ENCODE peak calls at places on chromosomes 6 and 20, in seven cellular contexts. Z, U, B, T, M, P and H are unnamed samples.

GRCh38 chr20:58839991-58840747 is 10.5 kb downstream of the GNAS-AS1 start:
- DNase-seq in Z (no peak), U (peak; percentile 36), B (no peak), T (no peak), M (no peak), P (no peak), H (no peak)

GRCh38 chr6:17268114-17268513 is 13.0 kb upstream of the RBM24 start:
- DNase-seq in Z (no peak), U (no peak), B (peak; percentile 34), T (no peak), M (peak; percentile 13), P (no peak), H (no peak)

GRCh38 chr6:34031567-34032383 is 114.1 kb downstream of the GRM4 start:
- DNase-seq in Z (no peak), U (no peak), B (no peak), T (no peak), M (no peak), P (no peak), H (no peak)

GRCh38 chr6:118476554-118476953 is 71.5 kb upstream of the PLN start:
- DNase-seq in Z (no peak), U (no peak), B (no peak), T (no peak), M (peak; percentile 5), P (no peak), H (no peak)

GRCh38 chr6:89925826-89926225 is 31.6 kb downstream of the GJA10 start:
- DNase-seq in Z (no peak), U (no peak), B (peak; percentile 21), T (no peak), M (peak; percentile 19), P (no peak), H (no peak)

GRCh38 chr6:36955136-36955535 is 598 bp downstream of the PI16 start:
- DNase-seq in Z (no peak), U (no peak), B (no peak), T (no peak), M (no peak), P (no peak), H (no peak)

GRCh38 chr6:29295623-29296022 is 5.9 kb upstream of the OR14J1 start:
- DNase-seq in Z (no peak), U (no peak), B (no peak), T (no peak), M (no peak), P (no peak), H (no peak)

GRCh38 chr6:122458087-122458486 is 13.5 kb downstream of the SERINC1 start:
- DNase-seq in Z (no peak), U (no peak), B (no peak), T (no peak), M (no peak), P (no peak), H (no peak)

GRCh38 chr6:46729810-46730342 is 5.3 kb downstream of the PLA2G7 start:
- DNase-seq in Z (no peak), U (no peak), B (no peak), T (no peak), M (no peak), P (no peak), H (no peak)

GRCh38 chr6:24883618-24884017 is 52.1 kb downstream of the RIPOR2 start:
- DNase-seq in Z (no peak), U (no peak), B (peak; percentile 93), T (no peak), M (peak; percentile 70), P (no peak), H (no peak)

GRCh38 chr6:33197431-33198048 is 2.9 kb downstream of the RXRB start:
- DNase-seq in Z (peak; percentile 72), U (peak; percentile 87), B (peak; percentile 56), T (peak; percentile 70), M (peak; percentile 80), P (no peak), H (peak; percentile 76)

GRCh38 chr6:45595010-45595851 is 217.5 kb upstream of the SUPT3H start:
- DNase-seq in Z (no peak), U (no peak), B (no peak), T (peak; percentile 22), M (peak; percentile 18), P (no peak), H (no peak)

GRCh38 chr20:38764563-38765355 is 16.5 kb downstream of the ACTR5 start:
- DNase-seq in Z (no peak), U (peak; percentile 50), B (peak; percentile 93), T (no peak), M (peak; percentile 83), P (no peak), H (peak; percentile 43)

GRCh38 chr6:40701352-40702007 is 114.3 kb upstream of the LRFN2 start:
- DNase-seq in Z (no peak), U (no peak), B (no peak), T (no peak), M (no peak), P (no peak), H (no peak)

GRCh38 chr6:168496932-168497331 is 55.9 kb downstream of the SMOC2 start:
- DNase-seq in Z (peak; percentile 45), U (no peak), B (no peak), T (no peak), M (no peak), P (no peak), H (no peak)

GRCh38 chr20:13121840-13122515 is 99.1 kb upstream of the ISM1 start:
- DNase-seq in Z (no peak), U (no peak), B (no peak), T (no peak), M (no peak), P (no peak), H (no peak)

GRCh38 chr6:71533939-71534379 is 245.3 kb downstream of the OGFRL1 start:
- DNase-seq in Z (no peak), U (no peak), B (peak; percentile 46), T (no peak), M (peak; percentile 31), P (no peak), H (peak; percentile 67)

GRCh38 chr6:129749749-129750120 is 39.8 kb upstream of the ARHGAP18 start:
- DNase-seq in Z (no peak), U (no peak), B (peak; percentile 83), T (no peak), M (peak; percentile 67), P (no peak), H (no peak)

GRCh38 chr6:124190256-124190655 is 386.6 kb downstream of the NKAIN2 start:
- DNase-seq in Z (no peak), U (peak; percentile 65), B (no peak), T (no peak), M (no peak), P (no peak), H (peak; percentile 91)

GRCh38 chr6:12356983-12357972 is 67.1 kb downstream of the EDN1 start:
- DNase-seq in Z (no peak), U (no peak), B (no peak), T (no peak), M (no peak), P (no peak), H (peak; percentile 53)

GRCh38 chr20:47708140-47708807 is 77.0 kb downstream of the SULF2 start:
- DNase-seq in Z (no peak), U (no peak), B (no peak), T (no peak), M (no peak), P (no peak), H (no peak)

GRCh38 chr20:56411759-56412472 is at the start of gene CASS4:
- DNase-seq in Z (no peak), U (no peak), B (peak; percentile 89), T (no peak), M (peak; percentile 51), P (no peak), H (no peak)

GRCh38 chr6:47733879-47734558 is 35.6 kb downstream of the ADGRF4 start:
- DNase-seq in Z (no peak), U (peak; percentile 66), B (peak; percentile 4), T (no peak), M (peak; percentile 18), P (no peak), H (peak; percentile 75)

GRCh38 chr6:155520078-155520477 is 64.4 kb upstream of the NOX3 start:
- DNase-seq in Z (no peak), U (no peak), B (no peak), T (no peak), M (no peak), P (no peak), H (no peak)
- H2BK120ac ChIP-seq in Z (no peak overlapping the region), U (no peak overlapping the region), B (no peak overlapping the region), T (no peak overlapping the region), M (no peak overlapping the region), P (no peak overlapping the region), H (no peak overlapping the region)

GRCh38 chr20:51958099-51958498 is 155.8 kb upstream of the SALL4 start:
- DNase-seq in Z (no peak), U (no peak), B (no peak), T (no peak), M (no peak), P (no peak), H (peak; percentile 36)
- H3K9ac ChIP-seq in Z (no peak overlapping the region), U (no peak overlapping the region), B (no peak overlapping the region), T (no peak overlapping the region), M (no peak overlapping the region), P (no peak overlapping the region), H (no peak overlapping the region)

DNA sequence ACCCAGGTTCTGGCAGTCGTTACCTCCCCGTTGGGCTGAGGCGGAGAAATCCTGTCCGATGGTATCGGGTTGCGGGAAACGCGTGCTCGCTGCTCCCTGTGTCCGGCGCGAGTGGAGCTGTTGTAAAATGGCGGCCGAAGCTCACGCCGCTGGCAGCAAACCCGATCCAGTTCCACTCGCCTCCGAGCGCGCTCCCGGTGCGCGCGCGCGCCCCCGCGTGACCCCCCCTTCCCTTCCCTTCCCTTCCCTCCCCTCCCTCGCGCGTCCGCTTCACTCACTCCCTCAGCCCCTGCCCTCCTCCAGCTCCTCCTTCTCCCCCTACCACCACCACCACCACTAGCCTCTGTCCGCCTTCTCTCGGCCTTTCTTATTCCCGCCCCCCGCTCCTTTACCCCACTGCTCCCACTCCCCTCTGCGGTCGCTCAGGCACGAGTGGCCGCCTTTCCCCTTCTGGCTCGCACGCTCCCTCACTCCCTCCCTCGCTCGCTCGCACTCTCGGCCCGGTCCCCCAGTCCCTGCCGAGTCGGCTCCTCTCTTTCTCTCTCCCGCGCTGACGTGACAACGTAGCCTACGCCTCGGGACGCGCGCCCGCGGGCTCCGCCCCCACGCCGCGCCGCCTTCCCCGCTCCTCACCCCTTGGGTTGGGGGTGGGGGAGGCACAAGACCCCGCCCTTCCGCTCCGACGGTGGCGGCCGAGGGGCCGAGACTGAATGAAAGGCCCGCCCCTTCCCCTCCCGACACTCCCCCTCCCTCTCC is at the start of gene SYNCRIP:
- DNase-seq in Z (peak; percentile 97), U (peak; percentile 99), B (peak; percentile 97), T (peak; percentile 97), M (peak; percentile 99), P (peak; percentile 98), H (peak; percentile 99)
- H2BK120ac ChIP-seq in Z (no peak within 1 kb of the TSS), U (peak within 1 kb of the TSS; percentile 89), B (peak within 1 kb of the TSS; percentile 81), T (peak within 1 kb of the TSS; percentile 64), M (peak within 1 kb of the TSS; percentile 99), P (peak within 1 kb of the TSS; percentile 97), H (peak within 1 kb of the TSS; percentile 100)

GRCh38 chr6:107677399-107677798 is 146.7 kb downstream of the SCML4 start:
- DNase-seq in Z (no peak), U (no peak), B (no peak), T (no peak), M (no peak), P (no peak), H (no peak)

GRCh38 chr6:107673076-107673494 is 151.0 kb downstream of the SCML4 start:
- DNase-seq in Z (no peak), U (no peak), B (no peak), T (no peak), M (no peak), P (no peak), H (no peak)

GRCh38 chr6:107676002-107676401 is 148.1 kb downstream of the SCML4 start:
- DNase-seq in Z (no peak), U (no peak), B (no peak), T (no peak), M (no peak), P (no peak), H (no peak)

GRCh38 chr6:107679457-107679856 is 144.7 kb downstream of the SCML4 start:
- DNase-seq in Z (peak; percentile 79), U (peak; percentile 85), B (peak; percentile 83), T (no peak), M (peak; percentile 80), P (no peak), H (no peak)

GRCh38 chr6:107674995-107675738 is 148.9 kb downstream of the SCML4 start:
- DNase-seq in Z (peak; percentile 92), U (peak; percentile 92), B (peak; percentile 84), T (peak; percentile 92), M (peak; percentile 79), P (peak; percentile 79), H (peak; percentile 56)
- H3K9ac ChIP-seq in Z (no peak overlapping the region), U (no peak overlapping the region), B (no peak overlapping the region), T (peak overlapping the region; percentile 9), M (peak overlapping the region; percentile 65), P (no peak overlapping the region), H (peak overlapping the region; percentile 59)